ENCODE peak calls at places on chromosomes 11 and 22, in five cellular contexts. J, Q, K, Z and N are unnamed samples.

GRCh38 chr11:3040881-3041280 is 16.3 kb downstream of the CARS1 start:
- DNase-seq in K (no peak), J (peak), Q (no peak), Z (no peak), N (no peak)

GRCh38 chr11:88384678-88385015 is 47.1 kb upstream of the CTSC start:
- DNase-seq in J (no peak), Z (no peak), K (no peak), Q (no peak), N (no peak)

GRCh38 chr22:38272373-38273134 is at the start of gene TMEM184B:
- DNase-seq in Z (peak), J (peak), K (peak), Q (peak), N (peak)

GRCh38 chr11:85658180-85658579 is 6.7 kb downstream of the CREBZF start:
- DNase-seq in Z (no peak), J (no peak), Q (no peak), K (no peak), N (no peak)

GRCh38 chr11:131370090-131370751 is at the start of gene NTM:
- DNase-seq in Q (no peak), J (no peak), Z (peak), K (no peak), N (peak)

GRCh38 chr11:72307439-72307838 is 63.5 kb upstream of the PHOX2A start:
- DNase-seq in K (no peak), Z (no peak), Q (no peak), J (no peak), N (no peak)

GRCh38 chr11:706957-707816 is 1.2 kb downstream of the EPS8L2 start:
- DNase-seq in Q (no peak), Z (no peak), K (no peak), J (no peak), N (peak)

GRCh38 chr11:34641981-34642380 is 21.1 kb downstream of the EHF start:
- DNase-seq in Z (no peak), Q (no peak), K (no peak), J (no peak), N (no peak)

GRCh38 chr11:122306776-122307479 is 190.9 kb upstream of the BLID start:
- DNase-seq in Q (no peak), Z (no peak), J (no peak), K (no peak), N (no peak)

GRCh38 chr11:44120169-44120568 is 24.7 kb downstream of the EXT2 start:
- DNase-seq in J (no peak), Z (no peak), Q (no peak), K (no peak), N (no peak)

GRCh38 chr22:24431309-24432034 is 4.1 kb downstream of the ADORA2A start:
- DNase-seq in Q (no peak), J (peak), Z (no peak), K (no peak), N (no peak)

GRCh38 chr11:42646959-42647358 is 664.8 kb upstream of the API5 start:
- DNase-seq in K (no peak), Q (no peak), J (no peak), Z (no peak), N (no peak)

GRCh38 chr11:125375146-125375545 is 120.9 kb downstream of the FEZ1 start:
- DNase-seq in Z (no peak), J (no peak), K (no peak), Q (no peak), N (no peak)

GRCh38 chr11:119432484-119433368 is 9.8 kb upstream of the THY1 start:
- DNase-seq in J (no peak), K (no peak), Q (no peak), Z (no peak), N (peak)

GRCh38 chr22:45905924-45906865 is 70.8 kb downstream of the WNT7B start:
- DNase-seq in Q (no peak), J (no peak), K (no peak), Z (peak), N (peak)